ENCODE peak calls at places on chromosomes 7 and 10, in six cellular contexts. D is body of pancreas, T is K562, N is A549, X is uterus, E is transverse colon. S is an unnamed sample.

GRCh38 chr10:61343781-61344180 is 109.4 kb downstream of the TMEM26 start:
- DNase-seq in E (no peak), T (no peak), D (no peak), X (no peak), N (no peak), S (no peak)

GRCh38 chr10:69043931-69044531 is 43.9 kb upstream of the SRGN start:
- DNase-seq in T (no peak), D (no peak), X (no peak), N (no peak), E (no peak), S (no peak)

GRCh38 chr10:44306147-44306710 is 78.7 kb downstream of the CXCL12 start:
- DNase-seq in E (no peak), N (no peak), D (no peak), T (no peak), X (no peak), S (peak)

GRCh38 chr10:13956826-13957225 is 370.1 kb downstream of the PRPF18 start:
- DNase-seq in E (peak), X (peak), D (peak), N (no peak), T (peak), S (no peak)

GRCh38 chr7:16670021-16670420 is 24.0 kb downstream of the BZW2 start:
- DNase-seq in T (no peak), X (no peak), D (no peak), E (no peak), N (no peak), S (no peak)

GRCh38 chr7:27167170-27167505 is 1.8 kb upstream of the HOXA9 start:
- DNase-seq in X (no peak), E (no peak), T (no peak), N (no peak), D (no peak), S (no peak)

GRCh38 chr10:689433-690226 is at the start of gene DIP2C:
- DNase-seq in X (peak), D (peak), N (peak), T (no peak), E (peak), S (peak)

GRCh38 chr10:61993676-61994401 is 92.3 kb downstream of the ARID5B start:
- DNase-seq in E (no peak), T (no peak), X (no peak), N (no peak), D (no peak), S (no peak)

GRCh38 chr7:151793531-151793935 is 83.4 kb downstream of the PRKAG2 start:
- DNase-seq in E (no peak), T (no peak), N (no peak), X (no peak), D (peak), S (no peak)

GRCh38 chr10:10831085-10831484 is 186.6 kb upstream of the CELF2 start:
- DNase-seq in D (peak), E (peak), T (no peak), X (peak), N (no peak), S (no peak)

GRCh38 chr7:33743594-33743993 is 161.7 kb upstream of the BMPER start:
- DNase-seq in E (no peak), D (no peak), N (no peak), T (no peak), X (no peak), S (no peak)

GRCh38 chr7:144818516-144818915 is 17.3 kb downstream of the TPK1 start:
- DNase-seq in T (no peak), X (no peak), D (no peak), E (no peak), N (no peak), S (no peak)

GRCh38 chr10:17354781-17355180 is 99.6 kb downstream of the ST8SIA6 start:
- DNase-seq in N (no peak), E (no peak), T (no peak), D (no peak), X (no peak), S (no peak)

GRCh38 chr7:108079291-108080057 is 50.7 kb downstream of the LAMB4 start:
- DNase-seq in T (peak), D (no peak), N (no peak), E (peak), X (no peak), S (peak)

GRCh38 chr10:76311752-76312699 is 880.6 kb downstream of the LRMDA start:
- DNase-seq in E (no peak), T (peak), N (peak), D (peak), X (no peak), S (peak)

GRCh38 chr7:94710256-94710655 is 54.3 kb upstream of the SGCE start:
- DNase-seq in X (no peak), T (no peak), N (no peak), D (no peak), E (no peak), S (no peak)

GRCh38 chr10:89535185-89536012 is at the start of gene SLC16A12:
- DNase-seq in T (no peak), E (no peak), D (peak), X (no peak), N (no peak), S (no peak)

GRCh38 chr10:6916601-6917000 is 336.5 kb upstream of the PRKCQ start:
- DNase-seq in D (no peak), E (no peak), X (no peak), N (no peak), T (no peak), S (no peak)

GRCh38 chr10:73731588-73732375 is 12.4 kb upstream of the SEC24C start:
- DNase-seq in T (no peak), D (peak), N (no peak), X (no peak), E (no peak), S (no peak)

GRCh38 chr7:4270268-4270667 is 411.8 kb upstream of the FOXK1 start:
- DNase-seq in D (no peak), T (no peak), X (no peak), E (no peak), N (no peak), S (no peak)

GRCh38 chr7:138608292-138608691 is 92.9 kb downstream of the SVOPL start:
- DNase-seq in N (no peak), X (no peak), T (no peak), E (no peak), D (peak), S (no peak)

GRCh38 chr10:84269773-84270172 is 24.9 kb downstream of the RGR start:
- DNase-seq in D (no peak), N (no peak), X (no peak), T (no peak), E (no peak), S (peak)

GRCh38 chr7:116577320-116577871 is 52.6 kb downstream of the CAV1 start:
- DNase-seq in N (no peak), E (no peak), T (no peak), X (no peak), D (no peak), S (no peak)

GRCh38 chr10:89114846-89115625 is 92.1 kb downstream of the CH25H start:
- DNase-seq in D (no peak), T (no peak), X (no peak), N (no peak), E (no peak), S (no peak)

GRCh38 chr7:5295039-5296014 is 12.6 kb downstream of the SLC29A4 start:
- DNase-seq in D (no peak), T (no peak), N (no peak), E (no peak), X (no peak), S (no peak)

GRCh38 chr7:41788556-41788955 is 85.7 kb upstream of the INHBA start:
- DNase-seq in N (no peak), E (no peak), X (no peak), T (no peak), D (no peak), S (no peak)

GRCh38 chr7:158447206-158448171 is 140.1 kb downstream of the PTPRN2 start:
- DNase-seq in X (no peak), T (no peak), D (peak), N (no peak), E (no peak), S (no peak)

DNA sequence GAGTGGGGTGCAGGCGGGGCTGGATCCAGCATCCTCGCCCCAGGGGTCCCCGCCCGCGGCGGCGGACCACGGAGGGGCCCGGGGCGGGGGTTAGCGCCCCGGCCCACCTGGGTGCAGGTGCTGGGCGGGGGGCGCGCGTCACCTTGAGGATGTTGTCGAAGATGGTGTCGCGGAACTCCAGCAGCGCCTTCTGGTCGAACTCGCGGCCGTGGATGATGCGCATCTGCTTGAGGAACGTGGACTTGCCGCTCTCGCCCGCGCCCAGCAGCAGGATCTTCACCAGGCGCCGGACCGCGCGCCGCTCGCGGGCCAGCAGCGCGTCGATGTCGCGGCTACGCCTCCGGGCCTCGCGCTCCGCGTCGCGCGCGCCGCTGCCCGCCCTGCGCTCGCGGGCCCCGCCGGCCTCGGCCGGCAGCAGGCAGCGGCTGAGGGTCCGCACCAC is 376 bp downstream of the GNA12 start:
- DNase-seq in T (peak), E (peak), N (no peak), D (peak), X (peak), S (peak)
- TF ChIP-seq POLR2A in T (no peak), E (no peak), N (no peak), D (no peak), X (no peak), S (no peak)

GRCh38 chr10:99619090-99619800 is 994 bp downstream of the SLC25A28 start:
- DNase-seq in E (no peak), N (no peak), X (no peak), T (peak), D (no peak), S (no peak)

GRCh38 chr10:99620713-99621453 is 644 bp upstream of the SLC25A28 start:
- DNase-seq in T (peak), D (peak), X (peak), E (peak), N (peak), S (peak)

GRCh38 chr10:99623919-99624318 is 3.7 kb upstream of the SLC25A28 start:
- DNase-seq in T (no peak), X (no peak), D (no peak), N (no peak), E (no peak), S (no peak)

GRCh38 chr10:99621454-99622246 is 1.4 kb upstream of the SLC25A28 start:
- DNase-seq in T (peak), N (no peak), E (no peak), D (no peak), X (no peak), S (no peak)

DNA sequence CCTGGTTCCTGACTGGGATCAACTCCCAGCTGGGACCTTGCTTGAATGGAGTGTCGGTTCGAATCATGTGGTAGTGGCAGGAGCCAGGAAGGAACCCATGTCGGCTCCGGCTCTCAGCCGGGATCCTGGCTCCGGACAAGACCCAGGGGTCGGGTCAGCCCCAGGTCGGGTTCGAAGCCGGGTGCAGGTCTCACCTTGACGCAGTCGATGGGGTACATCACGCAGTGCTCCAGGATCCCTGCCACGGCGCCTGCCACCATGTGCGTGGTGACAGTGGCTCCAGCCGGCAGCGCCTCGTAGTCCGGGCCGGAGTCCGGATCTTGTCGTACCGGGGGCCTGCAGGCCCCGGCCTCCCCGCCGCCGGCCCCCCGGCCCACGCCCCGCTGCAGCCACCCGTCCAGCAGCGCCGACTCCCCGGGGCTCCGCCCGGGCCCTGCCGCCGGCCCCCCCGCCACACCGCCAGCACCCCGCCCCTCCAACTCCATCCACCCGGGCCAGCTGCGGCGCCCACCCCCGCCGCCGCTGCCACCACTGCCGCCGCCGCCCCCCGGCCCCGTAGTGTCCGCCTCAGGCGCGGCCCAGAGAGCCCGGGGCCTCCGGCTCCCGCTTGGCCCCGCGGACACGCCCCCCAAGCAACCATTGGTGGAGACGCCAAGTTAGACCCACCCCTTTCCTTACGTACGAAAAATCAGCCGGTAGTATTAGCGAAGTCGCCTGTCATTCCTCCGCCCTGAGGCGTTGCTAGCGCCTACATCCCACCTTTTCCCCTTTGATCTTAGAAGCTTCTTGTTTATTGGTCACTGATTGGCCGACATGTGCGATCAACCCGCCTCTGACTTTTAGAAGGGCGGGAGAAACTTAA is at the start of gene SLC25A28:
- DNase-seq in E (peak), N (peak), T (peak), X (peak), D (peak), S (peak)
- TF ChIP-seq POLR2A in E (no peak), N (peak), T (no peak), X (no peak), D (no peak), S (peak)

GRCh38 chr10:100007239-100008141 is 2.3 kb downstream of the DNMBP start:
- DNase-seq in X (no peak), D (no peak), T (no peak), E (no peak), N (no peak), S (no peak)
- TF ChIP-seq POLR2A in X (no peak), D (no peak), T (no peak), E (no peak), N (no peak), S (no peak)

DNA sequence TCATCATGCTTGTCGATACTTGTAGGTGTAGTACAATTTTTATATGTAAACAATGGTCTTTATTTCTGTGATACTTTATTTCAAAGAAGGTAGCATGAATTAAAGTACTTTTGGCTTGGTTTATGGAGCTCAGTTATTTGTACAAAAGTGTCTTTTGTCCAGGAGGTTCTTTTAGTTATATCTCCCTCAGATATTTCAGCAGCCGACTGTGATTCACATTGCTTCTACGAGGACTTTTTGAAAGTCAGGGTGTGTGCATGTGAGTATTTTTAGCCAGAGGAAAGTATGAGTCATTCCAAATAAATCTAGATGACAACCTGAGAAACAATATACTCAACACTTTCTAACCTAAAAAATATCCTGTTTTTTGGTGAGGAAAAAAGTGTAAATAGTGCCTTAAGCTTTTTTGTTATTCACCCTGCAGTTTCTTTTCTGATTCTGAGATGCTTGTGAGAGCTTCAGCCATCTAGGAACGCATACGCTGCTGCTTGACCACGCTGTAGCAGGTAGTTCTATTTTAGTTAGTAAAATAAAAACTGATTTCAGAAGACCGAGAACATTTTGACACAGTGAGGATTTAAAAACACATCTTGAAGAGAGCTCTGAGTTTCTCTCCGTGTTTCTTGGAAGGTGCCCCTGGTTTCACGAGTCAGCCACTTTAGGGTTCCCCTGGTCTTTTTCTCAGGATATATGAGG is 532 bp upstream of the SUN1 start:
- DNase-seq in X (peak), T (peak), N (peak), D (peak), E (no peak), S (peak)
- TF ChIP-seq POLR2A in X (peak), T (no peak), N (no peak), D (peak), E (no peak), S (no peak)

DNA sequence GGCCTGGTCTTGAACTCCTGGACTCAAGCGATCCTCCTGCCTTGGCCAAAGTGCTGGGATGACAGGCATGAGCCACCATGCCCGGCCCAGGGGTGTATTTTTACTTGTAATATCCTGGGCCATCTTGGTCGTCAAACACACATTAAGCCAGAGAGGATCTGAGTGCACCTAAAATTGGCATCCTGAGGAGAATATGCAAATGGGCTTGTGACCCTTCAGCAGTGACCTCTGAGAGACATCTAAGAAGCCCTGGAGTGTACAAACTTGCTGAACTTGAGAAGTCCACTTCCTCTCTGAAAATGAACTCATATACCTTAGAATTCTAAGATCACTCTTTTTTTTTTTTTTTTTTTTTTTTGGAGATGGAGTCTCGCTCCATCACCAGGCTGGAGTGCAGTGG is 372.0 kb upstream of the C7orf33 start:
- DNase-seq in T (no peak), X (no peak), N (no peak), E (no peak), D (no peak), S (no peak)
- TF ChIP-seq POLR2A in T (no peak), X (no peak), N (no peak), E (no peak), D (no peak), S (no peak)

DNA sequence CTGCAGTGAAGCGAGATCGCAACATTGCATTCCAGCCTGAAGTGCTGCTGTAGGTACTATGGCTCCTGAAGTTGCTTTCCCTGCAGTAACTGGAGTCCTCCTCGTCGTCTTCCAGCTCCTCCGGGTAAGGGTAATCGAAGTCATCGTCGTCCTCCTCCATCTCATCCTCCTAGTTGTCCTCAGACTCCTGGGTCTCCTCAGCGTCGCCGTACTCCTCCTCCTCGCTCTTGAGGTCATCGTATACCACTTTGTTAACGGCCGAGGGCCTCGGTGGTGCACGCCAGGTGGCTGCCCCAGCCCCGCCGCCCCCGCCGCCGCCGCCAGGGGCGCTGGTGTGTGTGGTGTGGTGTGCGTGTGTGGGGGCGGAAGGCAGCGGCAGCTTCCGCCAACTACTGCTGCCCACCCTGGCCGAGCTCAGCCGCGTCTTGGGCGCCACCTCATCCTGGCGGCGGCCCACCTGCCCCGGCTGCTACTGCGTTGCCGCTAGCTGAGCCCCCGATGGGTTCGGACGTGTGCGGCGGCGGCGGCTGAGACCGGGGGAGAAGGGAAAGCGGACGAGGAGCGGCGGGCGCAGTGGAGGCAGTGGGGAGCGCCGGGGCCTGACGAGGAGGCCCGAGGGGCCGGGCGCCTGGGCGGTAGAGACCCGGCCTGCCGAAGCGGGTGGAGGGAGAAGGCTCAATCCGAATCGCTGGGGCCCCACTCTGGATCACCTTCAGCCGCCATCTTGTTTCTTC is 11.8 kb upstream of the ACBD5 start:
- DNase-seq in N (peak), X (peak), E (peak), T (peak), D (peak), S (no peak)
- TF ChIP-seq POLR2A in N (peak), X (no peak), E (no peak), T (peak), D (peak), S (no peak)

DNA sequence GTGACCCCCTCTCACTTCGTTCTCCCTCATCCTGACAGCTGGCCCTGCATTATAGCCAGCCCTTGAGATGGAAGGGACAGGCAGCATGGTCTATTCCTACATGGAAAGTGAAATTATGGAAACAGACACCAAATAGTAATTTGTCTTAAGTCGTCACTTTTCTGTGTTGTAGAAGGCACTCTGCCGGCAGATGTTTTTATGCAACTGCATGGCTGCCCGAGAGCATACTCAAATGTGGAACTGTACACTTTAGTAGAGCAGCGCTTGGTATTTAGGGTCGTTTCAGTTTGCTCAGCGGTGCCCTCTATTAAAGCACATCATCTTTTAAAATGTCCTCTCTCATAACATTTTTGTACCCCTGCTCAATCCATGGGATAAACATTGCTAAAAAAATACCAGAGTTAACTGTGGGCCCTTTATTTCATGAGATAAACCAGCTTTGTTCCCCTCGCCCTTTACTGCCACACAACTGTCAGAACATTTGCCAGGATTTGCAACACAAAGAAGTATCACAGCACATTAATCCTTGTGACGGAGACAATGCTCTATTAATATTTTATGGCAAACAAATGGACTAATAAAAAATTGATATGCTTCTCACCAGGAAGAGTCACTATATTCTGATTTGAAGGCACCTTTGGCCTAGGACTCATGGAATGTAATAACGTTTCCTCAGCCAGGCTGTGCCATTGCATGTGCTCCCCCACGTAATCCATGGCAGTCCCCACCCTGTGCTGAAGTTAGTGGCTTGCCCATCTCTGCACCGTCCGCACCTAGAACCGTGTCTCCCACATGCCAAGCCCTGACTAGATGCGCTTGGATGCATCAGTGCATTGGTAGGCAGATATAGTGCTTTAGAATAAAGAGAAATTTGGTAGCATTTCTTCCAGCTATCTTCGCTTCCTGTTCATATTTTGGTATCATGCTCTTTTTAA is 221.3 kb downstream of the PAXIP1 start:
- DNase-seq in D (no peak), E (no peak), X (no peak), T (no peak), N (no peak), S (no peak)
- TF ChIP-seq POLR2A in D (no peak), E (no peak), X (no peak), T (no peak), N (no peak), S (no peak)